ENCODE peak calls at places on chromosomes 11 and 22, in seven cellular contexts. J is Peyer's patch, F is right cardiac atrium, H is Karpas-422, M is endodermal cell, T is GM23338, K is prostate gland. S is an unnamed sample.

GRCh38 chr11:133945087-133945974 is 11.4 kb downstream of the IGSF9B start:
- DNase-seq in M (peak; percentile 60), J (no peak), K (no peak), F (peak; percentile 86), H (no peak), T (no peak), S (peak; percentile 42)

GRCh38 chr11:103892603-103893002 is 143.8 kb upstream of the DDI1 start:
- DNase-seq in T (no peak), H (peak; percentile 54), K (no peak), M (peak; percentile 56), J (no peak), F (no peak), S (no peak)

GRCh38 chr11:17596310-17596669 is 49.2 kb downstream of the OTOG start:
- DNase-seq in M (peak; percentile 24), H (no peak), T (no peak), K (no peak), J (peak; percentile 30), F (no peak), S (no peak)

GRCh38 chr11:61486004-61486615 is 22.4 kb upstream of the LRRC10B start:
- DNase-seq in J (no peak), F (no peak), M (no peak), K (no peak), T (no peak), H (no peak), S (no peak)

GRCh38 chr11:121334973-121335711 is 42.6 kb downstream of the SC5D start:
- DNase-seq in T (no peak), K (no peak), M (no peak), H (peak; percentile 47), J (no peak), F (peak; percentile 63), S (no peak)

GRCh38 chr11:82494988-82495432 is 238.7 kb downstream of the FAM181B start:
- DNase-seq in K (no peak), J (no peak), T (peak; percentile 75), F (no peak), H (peak; percentile 70), M (peak; percentile 55), S (no peak)

GRCh38 chr11:38543311-38543710 is 1945.3 kb upstream of the RAG2 start:
- DNase-seq in M (no peak), K (no peak), H (no peak), T (no peak), J (no peak), F (no peak), S (no peak)

GRCh38 chr22:26554956-26555355 is 35.0 kb downstream of the TPST2 start:
- DNase-seq in T (peak; percentile 87), M (peak; percentile 66), H (peak; percentile 92), K (no peak), J (no peak), F (no peak), S (no peak)

GRCh38 chr11:74678591-74679512 is 52.4 kb downstream of the CHRDL2 start:
- DNase-seq in T (no peak), M (peak; percentile 26), H (no peak), J (peak; percentile 24), F (peak; percentile 79), K (no peak), S (no peak)

GRCh38 chr22:29890760-29891159 is 7.8 kb downstream of the MTMR3 start:
- DNase-seq in J (no peak), H (no peak), F (no peak), K (no peak), M (no peak), T (no peak), S (no peak)

GRCh38 chr11:119345685-119346084 is 820 bp downstream of the MFRP start:
- DNase-seq in M (no peak), J (no peak), K (no peak), F (no peak), T (no peak), H (no peak), S (no peak)

GRCh38 chr11:115521874-115522273 is 17.7 kb upstream of the CADM1 start:
- DNase-seq in M (no peak), K (no peak), H (no peak), J (no peak), T (no peak), F (no peak), S (no peak)

GRCh38 chr22:19178065-19178658 is 374 bp downstream of the SLC25A1 start:
- DNase-seq in H (peak; percentile 88), M (peak; percentile 81), K (no peak), T (peak; percentile 67), F (no peak), J (peak; percentile 81), S (no peak)

GRCh38 chr11:72191961-72192381 is at the start of gene FOLR1:
- DNase-seq in T (peak; percentile 61), F (no peak), J (peak; percentile 31), K (no peak), M (peak; percentile 71), H (no peak), S (no peak)
- H3K27ac ChIP-seq in T (no peak within 1 kb of the TSS), F (no peak within 1 kb of the TSS), J (no peak within 1 kb of the TSS), K (no peak within 1 kb of the TSS), M (no peak within 1 kb of the TSS), H (no peak within 1 kb of the TSS), S (no peak within 1 kb of the TSS)

DNA sequence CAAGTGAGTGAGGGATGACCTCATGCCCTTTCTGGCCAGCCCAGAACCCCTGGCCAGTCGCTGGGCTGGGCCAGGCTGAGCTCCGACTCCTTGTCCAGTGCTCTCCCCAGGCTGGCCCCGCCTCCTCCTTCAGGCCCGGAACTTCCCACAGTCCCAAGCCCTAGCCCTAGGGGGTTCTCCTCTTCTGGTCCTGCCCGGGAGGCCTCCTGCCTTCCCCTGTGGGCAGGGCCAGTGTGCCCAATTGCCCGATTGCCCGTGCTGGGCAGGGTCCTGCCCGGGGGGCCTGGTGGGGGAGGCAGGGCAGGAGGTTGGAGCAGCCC is 4.2 kb downstream of the TCIRG1 start:
- DNase-seq in J (no peak), T (no peak), F (no peak), H (no peak), K (no peak), M (no peak), S (no peak)
- H3K27ac ChIP-seq in J (peak overlapping the region; percentile 36), T (no peak overlapping the region), F (no peak overlapping the region), H (no peak overlapping the region), K (peak overlapping the region; percentile 58), M (no peak overlapping the region), S (no peak overlapping the region)

DNA sequence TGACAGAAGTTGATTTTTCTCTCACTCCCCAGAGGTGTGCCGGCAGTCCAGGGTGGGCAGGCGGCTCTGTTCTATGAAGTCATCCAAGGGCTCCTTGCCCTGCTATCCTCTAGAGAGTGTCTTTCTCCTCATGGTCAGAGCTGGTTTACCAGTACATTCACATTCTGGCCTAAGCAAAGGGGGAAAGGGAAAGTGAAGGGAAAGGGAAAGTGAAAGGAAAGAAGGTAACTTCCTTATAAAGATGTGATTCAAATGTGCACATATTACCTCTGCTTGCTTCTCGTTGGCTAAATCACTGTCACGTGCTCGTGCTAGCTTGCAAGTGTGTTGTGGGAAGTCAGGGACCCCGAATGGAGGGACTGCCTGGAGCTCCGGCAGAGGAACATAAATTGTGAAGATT is 2.9 kb upstream of the HTATIP2 start:
- DNase-seq in K (no peak), M (no peak), H (no peak), F (no peak), J (peak; percentile 75), T (no peak), S (no peak)
- H3K27ac ChIP-seq in K (no peak overlapping the region), M (no peak overlapping the region), H (no peak overlapping the region), F (no peak overlapping the region), J (peak overlapping the region; percentile 57), T (no peak overlapping the region), S (no peak overlapping the region)

DNA sequence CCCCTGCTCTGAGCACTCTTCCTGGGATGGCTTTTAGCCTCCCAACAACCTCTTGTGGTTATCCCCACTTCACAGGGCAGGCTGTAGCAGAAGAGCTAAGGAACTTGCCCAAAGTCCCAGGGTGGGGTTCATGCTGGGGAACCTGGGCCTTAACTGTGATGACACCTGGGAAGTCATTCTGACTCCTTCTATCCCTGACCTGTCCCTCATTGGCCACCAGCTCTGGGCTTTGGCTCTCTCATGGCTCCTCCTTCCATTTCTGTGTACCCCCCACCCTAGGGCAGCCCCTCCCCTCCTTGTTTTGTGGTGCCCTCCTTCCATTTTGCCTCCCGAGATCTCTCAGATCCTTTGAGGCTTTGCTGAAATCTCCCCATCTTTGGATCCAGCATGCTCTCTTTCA is 2.7 kb downstream of the PPM1F start:
- DNase-seq in H (no peak), T (no peak), F (no peak), M (no peak), K (no peak), J (no peak), S (no peak)
- H3K27ac ChIP-seq in H (no peak overlapping the region), T (no peak overlapping the region), F (peak overlapping the region; percentile 37), M (no peak overlapping the region), K (no peak overlapping the region), J (peak overlapping the region; percentile 21), S (no peak overlapping the region)

GRCh38 chr22:38164578-38164953 is 17.1 kb downstream of the PLA2G6 start:
- DNase-seq in M (no peak), K (no peak), T (no peak), H (no peak), J (peak; percentile 37), F (peak; percentile 5), S (no peak)

GRCh38 chr22:38167988-38168407 is 13.6 kb downstream of the PLA2G6 start:
- DNase-seq in K (peak; percentile 87), M (no peak), J (no peak), F (peak; percentile 78), T (no peak), H (no peak), S (no peak)

GRCh38 chr22:38165929-38166593 is 15.6 kb downstream of the PLA2G6 start:
- DNase-seq in F (no peak), K (no peak), J (no peak), H (no peak), T (no peak), M (no peak), S (no peak)

GRCh38 chr22:38162881-38163843 is 18.5 kb downstream of the PLA2G6 start:
- DNase-seq in K (no peak), H (no peak), M (no peak), J (peak; percentile 33), F (no peak), T (no peak), S (no peak)

GRCh38 chr22:38163844-38164577 is 17.6 kb downstream of the PLA2G6 start:
- DNase-seq in F (no peak), T (no peak), J (peak; percentile 50), M (no peak), H (no peak), K (no peak), S (no peak)
- H3K27ac ChIP-seq in F (peak overlapping the region; percentile 71), T (no peak overlapping the region), J (peak overlapping the region; percentile 66), M (no peak overlapping the region), H (no peak overlapping the region), K (no peak overlapping the region), S (no peak overlapping the region)

GRCh38 chr22:33270596-33270995 is 212.4 kb upstream of the SYN3 start:
- DNase-seq in T (no peak), H (peak; percentile 56), M (no peak), K (no peak), J (no peak), F (no peak), S (no peak)

GRCh38 chr22:33274214-33274828 is 216.1 kb upstream of the SYN3 start:
- DNase-seq in K (no peak), F (no peak), T (peak; percentile 91), J (peak; percentile 73), M (peak; percentile 88), H (peak; percentile 92), S (no peak)

GRCh38 chr22:33272866-33273265 is 214.7 kb upstream of the SYN3 start:
- DNase-seq in K (no peak), M (no peak), F (no peak), T (no peak), J (no peak), H (no peak), S (no peak)

GRCh38 chr22:33271390-33272161 is 213.4 kb upstream of the SYN3 start:
- DNase-seq in M (no peak), K (peak; percentile 87), H (peak; percentile 94), T (no peak), F (peak; percentile 90), J (peak; percentile 51), S (no peak)

GRCh38 chr22:33272180-33272579 is 214.0 kb upstream of the SYN3 start:
- DNase-seq in T (no peak), K (peak; percentile 62), J (no peak), M (no peak), H (no peak), F (no peak), S (no peak)
- H3K27ac ChIP-seq in T (no peak overlapping the region), K (peak overlapping the region; percentile 16), J (no peak overlapping the region), M (no peak overlapping the region), H (peak overlapping the region; percentile 85), F (no peak overlapping the region), S (no peak overlapping the region)

S was measured in caudate nucleus.